ENCODE peak calls at places on chromosomes 13 and 19, in seven cellular contexts. One of them, this sample, is unnamed.

GRCh38 chr19:48433337-48433736 is 12.4 kb upstream of the GRWD1 start:
- DNase-seq in fibroblast of villous mesenchyme: no peak
- DNase-seq in tibial nerve: no peak
- DNase-seq in brain microvascular endothelial cell: no peak
- DNase-seq in endodermal cell: no peak
- DNase-seq in fibroblast of pulmonary artery: no peak
- DNase-seq in uterus: no peak
- DNase-seq in this sample: no peak

GRCh38 chr13:114032121-114032799 is 58.4 kb upstream of the C13orf46 start:
- DNase-seq in endodermal cell: no peak
- DNase-seq in tibial nerve: no peak
- DNase-seq in uterus: peak
- DNase-seq in fibroblast of villous mesenchyme: peak
- DNase-seq in fibroblast of pulmonary artery: peak
- DNase-seq in brain microvascular endothelial cell: peak
- DNase-seq in this sample: peak

GRCh38 chr13:110882228-110882627 is 32.6 kb downstream of the ANKRD10 start:
- DNase-seq in uterus: no peak
- DNase-seq in tibial nerve: no peak
- DNase-seq in brain microvascular endothelial cell: no peak
- DNase-seq in endodermal cell: no peak
- DNase-seq in fibroblast of pulmonary artery: no peak
- DNase-seq in fibroblast of villous mesenchyme: peak
- DNase-seq in this sample: no peak

GRCh38 chr13:35781044-35781443 is 304.6 kb upstream of the MAB21L1 start:
- DNase-seq in endodermal cell: no peak
- DNase-seq in fibroblast of pulmonary artery: no peak
- DNase-seq in uterus: no peak
- DNase-seq in tibial nerve: no peak
- DNase-seq in brain microvascular endothelial cell: no peak
- DNase-seq in fibroblast of villous mesenchyme: no peak
- DNase-seq in this sample: no peak

GRCh38 chr19:33374406-33374703 is 846 bp downstream of the CEBPG start:
- DNase-seq in endodermal cell: no peak
- DNase-seq in brain microvascular endothelial cell: no peak
- DNase-seq in fibroblast of pulmonary artery: no peak
- DNase-seq in fibroblast of villous mesenchyme: peak
- DNase-seq in tibial nerve: no peak
- DNase-seq in uterus: no peak
- DNase-seq in this sample: no peak

GRCh38 chr13:74134777-74135305 is 637 bp upstream of the KLF12 start:
- DNase-seq in fibroblast of villous mesenchyme: no peak
- DNase-seq in endodermal cell: no peak
- DNase-seq in fibroblast of pulmonary artery: no peak
- DNase-seq in brain microvascular endothelial cell: peak
- DNase-seq in tibial nerve: no peak
- DNase-seq in uterus: peak
- DNase-seq in this sample: no peak

GRCh38 chr13:39415403-39415802 is 187.6 kb downstream of the LHFPL6 start:
- DNase-seq in brain microvascular endothelial cell: no peak
- DNase-seq in endodermal cell: peak
- DNase-seq in fibroblast of villous mesenchyme: peak
- DNase-seq in fibroblast of pulmonary artery: peak
- DNase-seq in uterus: peak
- DNase-seq in tibial nerve: no peak
- DNase-seq in this sample: peak

GRCh38 chr13:90868321-90868920 is 479.1 kb upstream of the MIR17HG start:
- DNase-seq in uterus: no peak
- DNase-seq in fibroblast of villous mesenchyme: peak
- DNase-seq in endodermal cell: no peak
- DNase-seq in tibial nerve: peak
- DNase-seq in fibroblast of pulmonary artery: peak
- DNase-seq in brain microvascular endothelial cell: peak
- DNase-seq in this sample: no peak

GRCh38 chr19:18529782-18530181 is 7.9 kb upstream of the ELL start:
- DNase-seq in tibial nerve: no peak
- DNase-seq in fibroblast of pulmonary artery: no peak
- DNase-seq in brain microvascular endothelial cell: no peak
- DNase-seq in uterus: no peak
- DNase-seq in fibroblast of villous mesenchyme: no peak
- DNase-seq in endodermal cell: no peak
- DNase-seq in this sample: no peak

GRCh38 chr19:5068251-5069090 is 99.6 kb downstream of the KDM4B start:
- DNase-seq in brain microvascular endothelial cell: no peak
- DNase-seq in endodermal cell: no peak
- DNase-seq in fibroblast of villous mesenchyme: no peak
- DNase-seq in tibial nerve: no peak
- DNase-seq in fibroblast of pulmonary artery: no peak
- DNase-seq in uterus: no peak
- DNase-seq in this sample: no peak

GRCh38 chr13:39349391-39349790 is 253.6 kb downstream of the LHFPL6 start:
- DNase-seq in endodermal cell: no peak
- DNase-seq in uterus: no peak
- DNase-seq in tibial nerve: no peak
- DNase-seq in brain microvascular endothelial cell: no peak
- DNase-seq in fibroblast of pulmonary artery: no peak
- DNase-seq in fibroblast of villous mesenchyme: no peak
- DNase-seq in this sample: no peak

GRCh38 chr13:48412881-48413351 is at the start of gene LPAR6:
- DNase-seq in tibial nerve: peak
- DNase-seq in uterus: peak
- DNase-seq in endodermal cell: peak
- DNase-seq in fibroblast of pulmonary artery: peak
- DNase-seq in fibroblast of villous mesenchyme: peak
- DNase-seq in brain microvascular endothelial cell: peak
- DNase-seq in this sample: peak

GRCh38 chr13:110398564-110399507 is 91.8 kb downstream of the COL4A2 start:
- DNase-seq in tibial nerve: no peak
- DNase-seq in brain microvascular endothelial cell: no peak
- DNase-seq in endodermal cell: no peak
- DNase-seq in fibroblast of pulmonary artery: peak
- DNase-seq in fibroblast of villous mesenchyme: peak
- DNase-seq in uterus: peak
- DNase-seq in this sample: no peak

GRCh38 chr13:23440821-23441608 is 7.5 kb upstream of the SACS start:
- DNase-seq in fibroblast of villous mesenchyme: no peak
- DNase-seq in endodermal cell: no peak
- DNase-seq in fibroblast of pulmonary artery: no peak
- DNase-seq in brain microvascular endothelial cell: no peak
- DNase-seq in uterus: no peak
- DNase-seq in tibial nerve: no peak
- DNase-seq in this sample: no peak

GRCh38 chr13:81487151-81487550 is 1146.2 kb upstream of the SPRY2 start:
- DNase-seq in brain microvascular endothelial cell: peak
- DNase-seq in endodermal cell: peak
- DNase-seq in fibroblast of pulmonary artery: peak
- DNase-seq in fibroblast of villous mesenchyme: no peak
- DNase-seq in uterus: no peak
- DNase-seq in tibial nerve: no peak
- DNase-seq in this sample: no peak

DNA sequence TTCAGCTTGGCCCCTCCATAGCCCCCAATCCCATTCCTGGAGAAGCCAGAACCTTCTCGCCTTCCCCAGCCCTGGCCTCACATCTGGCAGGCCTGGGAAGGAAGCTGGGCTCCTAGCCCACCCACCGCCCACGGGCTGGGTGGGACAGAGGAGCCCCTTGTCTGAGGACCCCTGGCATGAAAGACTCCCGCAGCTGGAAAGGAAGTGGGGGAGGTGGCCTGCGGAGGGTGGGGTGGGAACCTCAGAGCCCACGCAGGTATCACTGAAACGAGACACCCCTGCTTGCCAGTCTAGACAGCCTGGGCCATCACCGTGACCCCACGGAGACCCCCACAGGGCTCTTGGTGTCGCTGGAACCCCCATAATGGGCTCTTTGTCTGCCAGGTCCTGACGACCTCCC is 7.6 kb upstream of the NANOS3 start:
- DNase-seq in fibroblast of pulmonary artery: no peak
- DNase-seq in brain microvascular endothelial cell: no peak
- DNase-seq in tibial nerve: no peak
- DNase-seq in uterus: no peak
- DNase-seq in endodermal cell: no peak
- DNase-seq in fibroblast of villous mesenchyme: no peak
- DNase-seq in this sample: no peak
- TF ChIP-seq CTCF in fibroblast of pulmonary artery: no peak
- TF ChIP-seq CTCF in brain microvascular endothelial cell: no peak
- TF ChIP-seq CTCF in tibial nerve: no peak
- TF ChIP-seq CTCF in uterus: no peak
- TF ChIP-seq CTCF in endodermal cell: no peak
- TF ChIP-seq CTCF in fibroblast of villous mesenchyme: no peak
- TF ChIP-seq CTCF in this sample: no peak

GRCh38 chr19:50964266-50964665 is 5.1 kb downstream of the KLK6 start:
- DNase-seq in tibial nerve: no peak
- DNase-seq in endodermal cell: no peak
- DNase-seq in brain microvascular endothelial cell: no peak
- DNase-seq in fibroblast of pulmonary artery: no peak
- DNase-seq in fibroblast of villous mesenchyme: no peak
- DNase-seq in uterus: no peak
- DNase-seq in this sample: no peak

GRCh38 chr19:50967924-50968708 is 1.3 kb downstream of the KLK6 start:
- DNase-seq in fibroblast of villous mesenchyme: no peak
- DNase-seq in tibial nerve: no peak
- DNase-seq in uterus: no peak
- DNase-seq in brain microvascular endothelial cell: no peak
- DNase-seq in fibroblast of pulmonary artery: no peak
- DNase-seq in endodermal cell: peak
- DNase-seq in this sample: no peak

GRCh38 chr19:50969413-50969760 is at the start of gene KLK6:
- DNase-seq in tibial nerve: no peak
- DNase-seq in uterus: no peak
- DNase-seq in brain microvascular endothelial cell: no peak
- DNase-seq in endodermal cell: peak
- DNase-seq in fibroblast of pulmonary artery: no peak
- DNase-seq in fibroblast of villous mesenchyme: no peak
- DNase-seq in this sample: no peak

GRCh38 chr19:50972795-50973376 is 3.5 kb upstream of the KLK6 start:
- DNase-seq in uterus: no peak
- DNase-seq in fibroblast of pulmonary artery: no peak
- DNase-seq in brain microvascular endothelial cell: no peak
- DNase-seq in endodermal cell: peak
- DNase-seq in tibial nerve: no peak
- DNase-seq in fibroblast of villous mesenchyme: no peak
- DNase-seq in this sample: no peak

DNA sequence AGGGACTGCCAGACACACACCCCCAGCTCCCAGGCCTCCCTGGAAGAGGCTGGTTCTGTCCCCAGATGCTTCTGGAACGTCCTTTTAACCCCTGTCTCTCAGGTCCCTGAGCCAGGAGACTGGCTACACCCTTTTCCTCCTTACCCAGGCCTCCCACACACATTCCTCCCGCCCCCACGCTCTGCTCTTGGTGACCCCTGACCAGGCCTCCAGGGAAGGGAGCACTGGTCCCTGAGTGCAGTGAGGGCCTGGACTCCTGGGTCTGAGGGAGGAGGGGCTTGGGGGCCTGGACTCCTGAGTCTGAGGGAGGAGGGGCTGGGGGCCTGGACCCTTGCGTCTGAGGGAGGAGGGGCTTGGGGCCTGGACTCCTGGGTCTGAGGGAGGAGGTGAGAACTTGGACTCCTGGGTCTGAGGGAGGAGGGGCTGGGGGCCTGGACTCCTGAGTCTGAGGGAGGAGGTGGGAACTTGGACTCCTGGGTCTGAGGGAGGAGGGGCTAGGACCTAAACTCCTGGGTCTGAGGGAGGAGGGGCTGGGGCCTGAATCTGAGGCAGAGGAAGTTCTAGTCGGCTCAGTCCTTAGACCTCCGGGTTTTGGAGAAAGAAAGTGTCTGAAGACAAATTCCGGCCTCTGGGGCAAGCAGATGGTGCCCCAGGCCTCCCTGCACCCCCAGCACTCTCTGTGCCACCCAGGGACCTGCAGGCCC is 530 bp downstream of the KLK6 start:
- DNase-seq in tibial nerve: no peak
- DNase-seq in fibroblast of pulmonary artery: peak
- DNase-seq in endodermal cell: no peak
- DNase-seq in brain microvascular endothelial cell: no peak
- DNase-seq in uterus: no peak
- DNase-seq in fibroblast of villous mesenchyme: no peak
- DNase-seq in this sample: no peak
- H3K4me3 ChIP-seq in tibial nerve: no peak
- H3K4me3 ChIP-seq in fibroblast of pulmonary artery: no peak
- H3K4me3 ChIP-seq in endodermal cell: no peak
- H3K4me3 ChIP-seq in brain microvascular endothelial cell: no peak
- H3K4me3 ChIP-seq in uterus: no peak
- H3K4me3 ChIP-seq in fibroblast of villous mesenchyme: no peak
- H3K4me3 ChIP-seq in this sample: no peak

GRCh38 chr19:29263305-29264080 is 50.5 kb upstream of the UQCRFS1 start:
- DNase-seq in fibroblast of villous mesenchyme: peak
- DNase-seq in endodermal cell: peak
- DNase-seq in uterus: no peak
- DNase-seq in tibial nerve: peak
- DNase-seq in fibroblast of pulmonary artery: peak
- DNase-seq in brain microvascular endothelial cell: peak
- DNase-seq in this sample: peak

GRCh38 chr19:29259867-29260281 is 46.9 kb upstream of the UQCRFS1 start:
- DNase-seq in endodermal cell: no peak
- DNase-seq in fibroblast of villous mesenchyme: no peak
- DNase-seq in brain microvascular endothelial cell: no peak
- DNase-seq in uterus: no peak
- DNase-seq in tibial nerve: no peak
- DNase-seq in fibroblast of pulmonary artery: no peak
- DNase-seq in this sample: no peak

GRCh38 chr19:29262085-29262484 is 49.1 kb upstream of the UQCRFS1 start:
- DNase-seq in tibial nerve: no peak
- DNase-seq in uterus: no peak
- DNase-seq in fibroblast of villous mesenchyme: no peak
- DNase-seq in fibroblast of pulmonary artery: no peak
- DNase-seq in brain microvascular endothelial cell: no peak
- DNase-seq in endodermal cell: no peak
- DNase-seq in this sample: no peak

GRCh38 chr19:29259153-29259552 is 46.2 kb upstream of the UQCRFS1 start:
- DNase-seq in brain microvascular endothelial cell: no peak
- DNase-seq in fibroblast of villous mesenchyme: no peak
- DNase-seq in fibroblast of pulmonary artery: peak
- DNase-seq in uterus: no peak
- DNase-seq in tibial nerve: no peak
- DNase-seq in endodermal cell: peak
- DNase-seq in this sample: peak

GRCh38 chr19:29260477-29261317 is 47.7 kb upstream of the UQCRFS1 start:
- DNase-seq in endodermal cell: peak
- DNase-seq in fibroblast of pulmonary artery: peak
- DNase-seq in fibroblast of villous mesenchyme: no peak
- DNase-seq in uterus: no peak
- DNase-seq in tibial nerve: no peak
- DNase-seq in brain microvascular endothelial cell: no peak
- DNase-seq in this sample: no peak
- TF ChIP-seq CTCF in endodermal cell: peak
- TF ChIP-seq CTCF in fibroblast of pulmonary artery: peak
- TF ChIP-seq CTCF in fibroblast of villous mesenchyme: peak
- TF ChIP-seq CTCF in uterus: no peak
- TF ChIP-seq CTCF in tibial nerve: peak
- TF ChIP-seq CTCF in brain microvascular endothelial cell: peak
- TF ChIP-seq CTCF in this sample: peak

DNA sequence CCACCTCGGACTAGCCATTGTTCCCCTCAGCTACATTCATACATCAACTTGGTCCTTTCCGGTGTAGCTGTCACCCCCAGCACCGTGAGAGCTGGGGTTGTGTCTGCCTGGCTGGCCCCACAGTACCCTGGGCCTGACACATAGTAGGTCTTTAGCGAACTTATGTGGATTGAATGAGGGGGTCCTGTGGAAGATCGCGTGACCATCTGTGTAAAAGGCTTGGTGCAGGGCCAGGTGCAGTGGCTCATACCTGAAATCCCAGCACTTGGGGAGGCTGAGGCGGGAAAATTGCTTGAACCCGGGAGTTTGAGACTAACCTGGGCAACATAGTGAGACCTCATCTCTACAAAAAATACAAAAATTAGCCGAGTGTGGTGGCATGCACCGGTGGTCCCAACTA is 2.0 kb downstream of the SMARCA4 start:
- DNase-seq in endodermal cell: no peak
- DNase-seq in fibroblast of villous mesenchyme: no peak
- DNase-seq in fibroblast of pulmonary artery: no peak
- DNase-seq in tibial nerve: no peak
- DNase-seq in brain microvascular endothelial cell: no peak
- DNase-seq in uterus: no peak
- DNase-seq in this sample: no peak
- H3K4me3 ChIP-seq in endodermal cell: peak
- H3K4me3 ChIP-seq in fibroblast of villous mesenchyme: no peak
- H3K4me3 ChIP-seq in fibroblast of pulmonary artery: no peak
- H3K4me3 ChIP-seq in tibial nerve: no peak
- H3K4me3 ChIP-seq in brain microvascular endothelial cell: peak
- H3K4me3 ChIP-seq in uterus: no peak
- H3K4me3 ChIP-seq in this sample: peak